ENCODE peak calls at places on chromosomes 12 and 14, in nine cellular contexts. R is AG04450, S is WTC11, O is tibial artery, W is MCF 10A, E is mucosa of descending colon, V is transverse colon, B is cardiac muscle cell, Q is right lobe of liver. J is an unnamed sample.
A peak's percentile ranks its signal among the peaks of the same experiment; 100 is the strongest.

GRCh38 chr14:104557086-104557485 is 22.5 kb upstream of the C14orf180 start:
- DNase-seq in R (no peak), S (peak; percentile 5), O (peak; percentile 40), W (no peak), E (peak; percentile 5), V (no peak), B (no peak), Q (peak; percentile 3), J (no peak)

GRCh38 chr14:76772300-76773187 is 11.3 kb downstream of the VASH1 start:
- DNase-seq in R (peak; percentile 3), S (no peak), O (peak; percentile 88), W (no peak), E (no peak), V (peak; percentile 26), B (peak; percentile 99), Q (peak; percentile 67), J (no peak)

GRCh38 chr12:79618848-79619404 is 71.8 kb downstream of the PAWR start:
- DNase-seq in R (no peak), S (no peak), O (no peak), W (peak; percentile 80), E (no peak), V (no peak), B (peak; percentile 43), Q (no peak), J (peak; percentile 95)

GRCh38 chr12:58189030-58189429 is 247.7 kb downstream of the ATP23 start:
- DNase-seq in R (no peak), S (no peak), O (no peak), W (no peak), E (no peak), V (no peak), B (no peak), Q (no peak), J (peak; percentile 80)

GRCh38 chr12:49533331-49533730 is 5.5 kb upstream of the KCNH3 start:
- DNase-seq in R (no peak), S (no peak), O (no peak), W (no peak), E (no peak), V (no peak), B (no peak), Q (no peak), J (no peak)

GRCh38 chr12:92197815-92198214 is 52.2 kb upstream of the BTG1 start:
- DNase-seq in R (no peak), S (no peak), O (no peak), W (no peak), E (no peak), V (no peak), B (no peak), Q (no peak), J (no peak)

GRCh38 chr12:89245090-89245489 is 107.2 kb downstream of the DUSP6 start:
- DNase-seq in R (no peak), S (no peak), O (no peak), W (no peak), E (peak; percentile 7), V (no peak), B (peak; percentile 58), Q (no peak), J (peak; percentile 79)

GRCh38 chr14:55160989-55161388 is 30.4 kb downstream of the DLGAP5 start:
- DNase-seq in R (no peak), S (no peak), O (no peak), W (peak; percentile 37), E (no peak), V (no peak), B (peak; percentile 53), Q (no peak), J (peak; percentile 44)

GRCh38 chr12:54021432-54022013 is 6.7 kb upstream of the HOXC6 start:
- DNase-seq in R (no peak), S (peak; percentile 79), O (no peak), W (no peak), E (no peak), V (no peak), B (no peak), Q (no peak), J (peak; percentile 6)

GRCh38 chr12:9906888-9907287 is 25.3 kb downstream of the CLEC2A start:
- DNase-seq in R (no peak), S (no peak), O (no peak), W (no peak), E (no peak), V (peak; percentile 9), B (no peak), Q (no peak), J (peak; percentile 24)

GRCh38 chr12:20967756-20968155 is 157.3 kb downstream of the SLCO1B3 start:
- DNase-seq in R (no peak), S (no peak), O (no peak), W (no peak), E (no peak), V (no peak), B (no peak), Q (no peak), J (no peak)

GRCh38 chr12:92421701-92422100 is 276.1 kb upstream of the BTG1 start:
- DNase-seq in R (no peak), S (no peak), O (no peak), W (peak; percentile 49), E (no peak), V (no peak), B (peak; percentile 28), Q (no peak), J (peak; percentile 98)

GRCh38 chr14:78319411-78319810 is 149.2 kb downstream of the NRXN3 start:
- DNase-seq in R (no peak), S (no peak), O (no peak), W (no peak), E (no peak), V (no peak), B (no peak), Q (no peak), J (no peak)
- TF ChIP-seq CTCF in R (no peak), S (no peak), O (no peak), W (no peak), E (no peak), V (no peak), B (no peak), Q (no peak), J (no peak)

GRCh38 chr14:102584871-102585869 is 7.3 kb upstream of the RCOR1 start:
- DNase-seq in R (no peak), S (peak; percentile 61), O (no peak), W (peak; percentile 42), E (peak; percentile 51), V (peak; percentile 56), B (peak; percentile 84), Q (no peak), J (peak; percentile 77)

GRCh38 chr14:102589761-102590290 is 2.6 kb upstream of the RCOR1 start:
- DNase-seq in R (no peak), S (no peak), O (no peak), W (no peak), E (no peak), V (no peak), B (no peak), Q (no peak), J (no peak)

GRCh38 chr14:102583726-102584125 is 8.7 kb upstream of the RCOR1 start:
- DNase-seq in R (no peak), S (no peak), O (no peak), W (no peak), E (peak; percentile 9), V (no peak), B (no peak), Q (no peak), J (no peak)

GRCh38 chr14:102588821-102589220 is 3.6 kb upstream of the RCOR1 start:
- DNase-seq in R (no peak), S (no peak), O (no peak), W (no peak), E (no peak), V (no peak), B (no peak), Q (no peak), J (no peak)

DNA sequence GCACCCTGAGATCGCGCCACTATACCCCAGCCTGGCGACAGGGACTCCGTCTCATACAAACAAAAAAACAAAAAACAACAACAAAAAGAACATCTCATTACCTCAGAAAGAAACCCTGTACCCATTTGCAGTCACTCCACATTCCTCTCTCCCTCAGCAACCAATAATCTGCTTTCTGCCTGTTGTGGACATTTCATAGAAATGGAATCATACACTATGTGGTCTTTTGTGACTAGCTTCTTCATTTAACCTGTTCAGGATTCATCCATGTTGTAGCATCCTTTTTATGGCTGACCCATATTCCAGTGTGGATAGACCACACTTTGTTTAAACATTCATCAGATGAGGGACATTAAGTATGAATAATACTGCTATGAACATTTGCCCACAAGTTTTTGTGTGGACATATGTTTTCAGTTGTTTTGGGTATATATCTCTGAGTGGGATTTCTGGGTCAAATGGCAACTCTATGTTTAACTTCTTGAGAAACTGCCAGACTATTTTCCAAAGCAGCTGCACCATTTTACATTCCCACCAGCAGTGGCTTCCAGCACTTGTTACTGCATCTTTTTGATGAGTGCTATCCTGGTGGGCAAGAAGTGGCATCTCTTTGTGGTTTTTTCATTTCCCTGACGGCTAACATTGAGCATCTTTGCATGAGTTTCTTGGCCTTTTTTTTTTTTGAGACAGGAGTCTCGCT is 5.9 kb upstream of the RCOR1 start:
- DNase-seq in R (peak; percentile 53), S (no peak), O (no peak), W (no peak), E (no peak), V (no peak), B (peak; percentile 44), Q (no peak), J (no peak)
- TF ChIP-seq CTCF in R (peak; percentile 49), S (no peak), O (no peak), W (no peak), E (no peak), V (no peak), B (no peak), Q (no peak), J (no peak)

DNA sequence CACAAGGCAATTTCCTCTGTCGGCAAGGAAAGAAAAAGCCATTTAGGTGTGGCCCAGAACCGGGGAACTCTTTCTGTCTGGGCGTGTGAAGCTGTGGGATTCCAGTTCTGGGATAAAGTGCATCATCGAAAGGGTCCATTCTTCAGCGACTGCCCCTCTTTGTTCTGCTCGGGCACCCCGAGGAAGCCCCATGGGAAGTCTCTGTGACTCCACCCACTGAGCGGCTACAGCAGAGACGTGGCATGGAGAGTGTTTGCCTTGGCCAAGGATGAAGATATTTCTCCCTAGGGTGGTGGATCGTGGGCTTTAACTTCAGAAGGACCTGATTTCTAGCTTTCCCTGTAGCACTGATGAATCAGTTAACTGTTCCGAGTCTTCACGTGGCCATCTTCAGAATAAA is 137.8 kb downstream of the VRK1 start:
- DNase-seq in R (no peak), S (no peak), O (peak; percentile 16), W (no peak), E (no peak), V (no peak), B (no peak), Q (no peak), J (no peak)
- TF ChIP-seq CTCF in R (no peak), S (no peak), O (no peak), W (no peak), E (no peak), V (no peak), B (no peak), Q (no peak), J (no peak)

DNA sequence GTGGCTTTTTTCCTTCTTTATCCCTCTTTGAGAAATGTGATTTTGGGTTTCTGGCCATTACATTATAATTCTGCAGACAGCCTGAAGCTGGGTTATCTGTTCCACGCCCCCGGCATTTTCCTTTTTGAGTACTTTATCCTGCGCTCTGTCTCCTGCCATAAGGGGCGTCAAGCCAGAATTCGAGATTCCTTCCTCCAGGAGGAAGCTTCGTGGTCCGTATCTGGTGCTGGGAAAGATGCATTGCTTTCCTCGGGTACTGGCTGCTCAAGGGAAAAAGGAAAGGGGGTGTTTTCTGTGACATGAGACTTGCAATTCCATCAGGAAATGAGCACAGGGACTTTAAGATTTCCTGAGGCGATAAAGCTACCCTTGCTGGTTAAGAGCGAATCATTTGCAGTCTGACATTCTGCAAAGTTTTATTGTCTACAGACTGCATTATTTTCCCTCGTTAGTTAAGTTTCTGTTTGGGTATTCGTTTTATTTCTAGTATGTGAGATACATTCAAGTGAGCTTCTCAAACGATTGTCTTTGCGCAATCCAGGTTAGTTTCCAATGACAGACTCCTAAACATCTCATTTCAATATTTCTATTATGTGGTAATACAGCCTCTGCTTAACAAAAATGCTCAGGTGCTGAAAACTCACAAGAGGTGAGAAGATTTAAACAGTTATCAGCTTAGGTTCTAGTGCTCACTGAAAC is 706 bp downstream of the AKAP5 start:
- DNase-seq in R (peak; percentile 8), S (peak; percentile 36), O (no peak), W (peak; percentile 18), E (peak; percentile 32), V (no peak), B (peak; percentile 75), Q (no peak), J (peak; percentile 26)
- TF ChIP-seq CTCF in R (peak; percentile 64), S (no peak), O (peak; percentile 19), W (no peak), E (no peak), V (no peak), B (peak; percentile 42), Q (no peak), J (no peak)